ENCODE peak calls at places on chromosomes 3 and 15, in eight cellular contexts. C is SW480; U is stimulated activated CD8-positive, alpha-beta memory T cell treated with anti-CD3 and anti-CD28 coated beads, Interleukin-15, amount 100 ng/mL, for 24 hours; D is stimulated activated CD4-positive, alpha-beta T cell treated with anti-CD3 and anti-CD28 coated beads, Interleukin-1b, Interleukin-23, amount 100 ng/mL, for 24 hours; O is activated CD4-positive, alpha-beta T cell treated with anti-CD3 and anti-CD28 coated beads, Interleukin-2, amount 50 U/mL, for 24 hours; H is ovary; X is HEK293T; G is NCI-H1694 treated with DMSO at 0.1 percent for 48 hours. B is an unnamed sample.

GRCh38 chr15:35858707-35859106 is 312.7 kb upstream of the DPH6 start:
- DNase-seq in X (no peak), H (no peak), U (no peak), C (no peak), D (no peak), G (no peak), O (no peak), B (no peak)

GRCh38 chr3:196280689-196281463 is 6.7 kb downstream of the PCYT1A start:
- DNase-seq in U (no peak), C (no peak), X (no peak), H (no peak), G (no peak), O (no peak), D (no peak), B (no peak)

GRCh38 chr3:57689367-57690053 is 3.4 kb downstream of the DENND6A start:
- DNase-seq in U (no peak), H (no peak), X (no peak), O (no peak), C (no peak), G (no peak), D (no peak), B (no peak)

GRCh38 chr15:65724479-65724878 is 67.6 kb downstream of the DENND4A start:
- DNase-seq in O (no peak), H (no peak), C (no peak), G (no peak), U (no peak), D (no peak), X (no peak), B (no peak)

GRCh38 chr3:108441528-108441927 is 68.9 kb downstream of the MYH15 start:
- DNase-seq in H (no peak), O (no peak), X (no peak), D (no peak), G (no peak), U (no peak), C (no peak), B (no peak)

GRCh38 chr3:51706788-51707731 is at the start of gene GRM2:
- DNase-seq in G (no peak), X (peak; percentile 95), O (no peak), D (no peak), H (peak; percentile 85), U (no peak), C (peak; percentile 32), B (peak; percentile 62)

GRCh38 chr3:169295126-169295525 is 368.4 kb downstream of the MECOM start:
- DNase-seq in X (no peak), G (no peak), U (no peak), H (no peak), O (no peak), C (no peak), D (no peak), B (peak; percentile 29)

GRCh38 chr3:47024932-47025331 is 45.5 kb downstream of the NBEAL2 start:
- DNase-seq in X (no peak), U (no peak), G (no peak), C (no peak), D (no peak), O (no peak), H (no peak), B (peak; percentile 35)

GRCh38 chr3:193465992-193466618 is 87.6 kb upstream of the ATP13A5 start:
- DNase-seq in C (no peak), D (no peak), X (no peak), G (no peak), O (no peak), H (no peak), U (no peak), B (peak; percentile 3)

GRCh38 chr15:98077186-98077585 is 116.7 kb downstream of the ARRDC4 start:
- DNase-seq in D (no peak), C (peak; percentile 59), U (no peak), H (no peak), G (no peak), X (no peak), O (no peak), B (peak; percentile 16)

GRCh38 chr3:52848617-52849016 is 13.8 kb upstream of the MUSTN1 start:
- DNase-seq in C (no peak), O (no peak), X (no peak), D (no peak), G (no peak), H (no peak), U (no peak), B (peak; percentile 66)

GRCh38 chr15:101536166-101536874 is 46.8 kb upstream of the PCSK6 start:
- DNase-seq in O (no peak), X (no peak), C (no peak), G (no peak), U (no peak), D (no peak), H (no peak), B (no peak)

GRCh38 chr15:82044373-82045178 is 1.2 kb downstream of the MEX3B start:
- DNase-seq in G (peak; percentile 34), H (peak; percentile 68), X (peak; percentile 28), O (no peak), D (no peak), C (no peak), U (no peak), B (no peak)

GRCh38 chr3:20924646-20925395 is 738.8 kb upstream of the SGO1 start:
- DNase-seq in O (no peak), D (no peak), H (no peak), X (no peak), C (no peak), G (no peak), U (no peak), B (peak; percentile 2)

GRCh38 chr3:160183375-160184076 is 41.7 kb upstream of the C3orf80 start:
- DNase-seq in X (no peak), O (no peak), C (no peak), U (no peak), D (no peak), H (no peak), G (no peak), B (peak; percentile 33)

GRCh38 chr3:33884701-33885100 is 86.3 kb downstream of the PDCD6IP start:
- DNase-seq in H (no peak), U (no peak), D (no peak), X (no peak), C (no peak), O (no peak), G (no peak), B (no peak)

GRCh38 chr15:77083381-77084160 is 12.7 kb upstream of the TSPAN3 start:
- DNase-seq in G (peak; percentile 59), D (no peak), H (peak; percentile 58), X (peak; percentile 76), U (peak; percentile 30), C (peak; percentile 90), O (peak; percentile 45), B (peak; percentile 84)

GRCh38 chr3:183697610-183698317 is at the start of gene YEATS2:
- DNase-seq in U (peak; percentile 48), D (peak; percentile 39), H (peak; percentile 81), O (peak; percentile 58), X (peak; percentile 83), C (peak; percentile 62), G (peak; percentile 76), B (peak; percentile 30)

GRCh38 chr15:37095197-37095992 is 5.0 kb downstream of the MEIS2 start:
- DNase-seq in U (no peak), O (no peak), C (no peak), H (peak; percentile 45), D (no peak), X (no peak), G (no peak), B (no peak)

GRCh38 chr15:68314563-68314962 is 37.0 kb downstream of the FEM1B start:
- DNase-seq in H (peak; percentile 21), X (no peak), D (no peak), U (no peak), O (no peak), G (no peak), C (no peak), B (no peak)

GRCh38 chr3:88879905-88880304 is 227.5 kb upstream of the EPHA3 start:
- DNase-seq in G (no peak), H (no peak), X (no peak), U (no peak), C (no peak), O (no peak), D (no peak), B (peak; percentile 53)

GRCh38 chr3:28139967-28140634 is 101.3 kb upstream of the CMC1 start:
- DNase-seq in C (no peak), O (no peak), X (no peak), U (no peak), G (no peak), D (no peak), H (no peak), B (peak; percentile 20)

GRCh38 chr3:99817047-99817436 is 620 bp upstream of the CMSS1 start:
- DNase-seq in X (peak; percentile 27), O (no peak), U (no peak), D (no peak), H (peak; percentile 33), C (peak; percentile 20), G (no peak), B (no peak)

GRCh38 chr3:73813291-73813977 is 188.7 kb upstream of the PDZRN3 start:
- DNase-seq in U (no peak), H (no peak), O (no peak), C (no peak), D (no peak), X (no peak), G (no peak), B (no peak)

GRCh38 chr3:172713316-172713715 is 2.4 kb upstream of the NCEH1 start:
- DNase-seq in U (no peak), H (no peak), X (no peak), G (no peak), D (no peak), C (no peak), O (no peak), B (no peak)

GRCh38 chr3:11154036-11154952 is at the start of gene HRH1:
- DNase-seq in G (no peak), H (peak; percentile 61), U (no peak), D (no peak), X (peak; percentile 43), C (peak; percentile 22), O (no peak), B (no peak)

GRCh38 chr3:177284383-177284881 is 87.2 kb upstream of the TBL1XR1 start:
- DNase-seq in O (no peak), H (no peak), X (peak; percentile 34), D (no peak), C (peak; percentile 73), G (no peak), U (no peak), B (peak; percentile 50)

GRCh38 chr15:83379574-83379973 is 67.6 kb upstream of the SH3GL3 start:
- DNase-seq in C (peak; percentile 70), G (no peak), X (no peak), U (no peak), O (no peak), D (no peak), H (no peak), B (peak; percentile 86)

GRCh38 chr15:43250785-43251184 is 15.9 kb downstream of the TGM5 start:
- DNase-seq in G (no peak), U (no peak), D (no peak), C (no peak), X (no peak), H (no peak), O (no peak), B (peak; percentile 68)

GRCh38 chr15:48374472-48374871 is 43.2 kb downstream of the DUT start:
- DNase-seq in C (no peak), H (no peak), G (no peak), O (no peak), D (no peak), X (no peak), U (no peak), B (no peak)

GRCh38 chr3:112333002-112333385 is at the start of gene CD200:
- DNase-seq in D (no peak), O (peak; percentile 45), C (peak; percentile 10), H (peak; percentile 79), U (peak; percentile 19), X (no peak), G (no peak), B (no peak)

GRCh38 chr15:76756371-76756770 is 148.8 kb downstream of the SCAPER start:
- DNase-seq in X (no peak), G (no peak), C (no peak), D (no peak), O (no peak), U (no peak), H (no peak), B (no peak)

GRCh38 chr3:190013943-190014924 is 106.5 kb downstream of the P3H2 start:
- DNase-seq in G (no peak), O (no peak), C (no peak), D (no peak), U (no peak), X (no peak), H (no peak), B (peak; percentile 62)

GRCh38 chr3:69848113-69848512 is 108.8 kb downstream of the MITF start:
- DNase-seq in D (no peak), O (no peak), U (no peak), G (no peak), H (no peak), X (no peak), C (no peak), B (no peak)